ENCODE peak calls at places on chromosomes 13 and 19, in four cellular contexts. One of them, this sample, is unnamed.

GRCh38 chr19:35090795-35091214 is 24.8 kb upstream of the FXYD3 start:
- DNase-seq in stimulated activated naive CD8-positive, alpha-beta T cell treated with anti-CD3 and anti-CD28 coated beads, Interleukin-15, Interleukin-2, amounts not matched to agents 100 U/mL and 50 U/mL, for 24 hours: no peak
- DNase-seq in GM03348: no peak
- DNase-seq in occipital lobe: no peak
- DNase-seq in this sample: no peak

GRCh38 chr19:6639439-6639838 is 30.5 kb downstream of the TNFSF14 start:
- DNase-seq in stimulated activated naive CD8-positive, alpha-beta T cell treated with anti-CD3 and anti-CD28 coated beads, Interleukin-15, Interleukin-2, amounts not matched to agents 100 U/mL and 50 U/mL, for 24 hours: no peak
- DNase-seq in GM03348: no peak
- DNase-seq in occipital lobe: no peak
- DNase-seq in this sample: no peak

GRCh38 chr19:48319647-48320537 is 5.5 kb upstream of the EMP3 start:
- DNase-seq in stimulated activated naive CD8-positive, alpha-beta T cell treated with anti-CD3 and anti-CD28 coated beads, Interleukin-15, Interleukin-2, amounts not matched to agents 100 U/mL and 50 U/mL, for 24 hours: peak
- DNase-seq in GM03348: peak
- DNase-seq in occipital lobe: peak
- DNase-seq in this sample: no peak

GRCh38 chr19:10887616-10888367 is 16.4 kb downstream of the CARM1 start:
- DNase-seq in stimulated activated naive CD8-positive, alpha-beta T cell treated with anti-CD3 and anti-CD28 coated beads, Interleukin-15, Interleukin-2, amounts not matched to agents 100 U/mL and 50 U/mL, for 24 hours: no peak
- DNase-seq in GM03348: no peak
- DNase-seq in occipital lobe: no peak
- DNase-seq in this sample: no peak

GRCh38 chr13:114087430-114087829 is 45.0 kb downstream of the RASA3 start:
- DNase-seq in stimulated activated naive CD8-positive, alpha-beta T cell treated with anti-CD3 and anti-CD28 coated beads, Interleukin-15, Interleukin-2, amounts not matched to agents 100 U/mL and 50 U/mL, for 24 hours: peak
- DNase-seq in GM03348: no peak
- DNase-seq in occipital lobe: no peak
- DNase-seq in this sample: no peak

GRCh38 chr19:51607077-51607476 is 23.1 kb downstream of the SIGLEC5 start:
- DNase-seq in stimulated activated naive CD8-positive, alpha-beta T cell treated with anti-CD3 and anti-CD28 coated beads, Interleukin-15, Interleukin-2, amounts not matched to agents 100 U/mL and 50 U/mL, for 24 hours: peak
- DNase-seq in GM03348: no peak
- DNase-seq in occipital lobe: no peak
- DNase-seq in this sample: no peak

GRCh38 chr13:61779456-61779855 is 363.8 kb upstream of the PCDH20 start:
- DNase-seq in stimulated activated naive CD8-positive, alpha-beta T cell treated with anti-CD3 and anti-CD28 coated beads, Interleukin-15, Interleukin-2, amounts not matched to agents 100 U/mL and 50 U/mL, for 24 hours: no peak
- DNase-seq in GM03348: no peak
- DNase-seq in occipital lobe: no peak
- DNase-seq in this sample: no peak

GRCh38 chr13:30622551-30622950 is 4.8 kb downstream of the USPL1 start:
- DNase-seq in stimulated activated naive CD8-positive, alpha-beta T cell treated with anti-CD3 and anti-CD28 coated beads, Interleukin-15, Interleukin-2, amounts not matched to agents 100 U/mL and 50 U/mL, for 24 hours: no peak
- DNase-seq in GM03348: no peak
- DNase-seq in occipital lobe: no peak
- DNase-seq in this sample: no peak

GRCh38 chr13:98927954-98928927 is 49.6 kb downstream of the DOCK9 start:
- DNase-seq in stimulated activated naive CD8-positive, alpha-beta T cell treated with anti-CD3 and anti-CD28 coated beads, Interleukin-15, Interleukin-2, amounts not matched to agents 100 U/mL and 50 U/mL, for 24 hours: no peak
- DNase-seq in GM03348: peak
- DNase-seq in occipital lobe: no peak
- DNase-seq in this sample: no peak

GRCh38 chr19:41116261-41116660 is 2.0 kb downstream of the CYP2F1 start:
- DNase-seq in stimulated activated naive CD8-positive, alpha-beta T cell treated with anti-CD3 and anti-CD28 coated beads, Interleukin-15, Interleukin-2, amounts not matched to agents 100 U/mL and 50 U/mL, for 24 hours: no peak
- DNase-seq in GM03348: no peak
- DNase-seq in occipital lobe: no peak
- DNase-seq in this sample: no peak

GRCh38 chr19:45764487-45764886 is 4.6 kb downstream of the SIX5 start:
- DNase-seq in stimulated activated naive CD8-positive, alpha-beta T cell treated with anti-CD3 and anti-CD28 coated beads, Interleukin-15, Interleukin-2, amounts not matched to agents 100 U/mL and 50 U/mL, for 24 hours: no peak
- DNase-seq in GM03348: no peak
- DNase-seq in occipital lobe: no peak
- DNase-seq in this sample: no peak

GRCh38 chr13:97953376-97953970 is at the start of gene IPO5:
- DNase-seq in stimulated activated naive CD8-positive, alpha-beta T cell treated with anti-CD3 and anti-CD28 coated beads, Interleukin-15, Interleukin-2, amounts not matched to agents 100 U/mL and 50 U/mL, for 24 hours: no peak
- DNase-seq in GM03348: peak
- DNase-seq in occipital lobe: no peak
- DNase-seq in this sample: no peak

GRCh38 chr19:55640043-55640576 is 692 bp upstream of the ZNF580 start:
- DNase-seq in stimulated activated naive CD8-positive, alpha-beta T cell treated with anti-CD3 and anti-CD28 coated beads, Interleukin-15, Interleukin-2, amounts not matched to agents 100 U/mL and 50 U/mL, for 24 hours: peak
- DNase-seq in GM03348: peak
- DNase-seq in occipital lobe: no peak
- DNase-seq in this sample: no peak

GRCh38 chr19:45496349-45496953 is 396 bp downstream of the RTN2 start:
- DNase-seq in stimulated activated naive CD8-positive, alpha-beta T cell treated with anti-CD3 and anti-CD28 coated beads, Interleukin-15, Interleukin-2, amounts not matched to agents 100 U/mL and 50 U/mL, for 24 hours: peak
- DNase-seq in GM03348: peak
- DNase-seq in occipital lobe: peak
- DNase-seq in this sample: no peak

GRCh38 chr19:11448923-11449554 is 13.6 kb downstream of the PRKCSH start:
- DNase-seq in stimulated activated naive CD8-positive, alpha-beta T cell treated with anti-CD3 and anti-CD28 coated beads, Interleukin-15, Interleukin-2, amounts not matched to agents 100 U/mL and 50 U/mL, for 24 hours: no peak
- DNase-seq in GM03348: no peak
- DNase-seq in occipital lobe: no peak
- DNase-seq in this sample: no peak

GRCh38 chr13:41563501-41564001 is 106.2 kb downstream of the RGCC start:
- DNase-seq in stimulated activated naive CD8-positive, alpha-beta T cell treated with anti-CD3 and anti-CD28 coated beads, Interleukin-15, Interleukin-2, amounts not matched to agents 100 U/mL and 50 U/mL, for 24 hours: no peak
- DNase-seq in GM03348: no peak
- DNase-seq in occipital lobe: peak
- DNase-seq in this sample: no peak

This sample was measured in keratinocyte.